ENCODE peak calls at places on chromosome 15, in nine cellular contexts. T is A673, I is GM12865, S is AG04449, Y is HCT116, R is heart left ventricle, Z is kidney, W is choroid plexus epithelial cell, O is astrocyte of the spinal cord. K is an unnamed sample.

GRCh38 chr15:92683511-92683834 is 27.9 kb upstream of the FAM174B start:
- DNase-seq in S (no peak), Y (no peak), W (peak; percentile 53), Z (no peak), O (peak; percentile 12), R (peak; percentile 35), T (no peak), I (peak; percentile 87), K (peak; percentile 69)

GRCh38 chr15:48112242-48112641 is 8.5 kb upstream of the SLC24A5 start:
- DNase-seq in W (peak; percentile 76), T (peak; percentile 61), I (peak; percentile 29), S (no peak), O (peak; percentile 38), R (no peak), Y (peak; percentile 0), Z (no peak), K (peak; percentile 28)

GRCh38 chr15:67907175-67907723 is 67.4 kb upstream of the RNU6-1 start:
- DNase-seq in W (no peak), I (no peak), Y (no peak), Z (no peak), T (no peak), O (no peak), S (no peak), R (no peak), K (no peak)

GRCh38 chr15:29134239-29134638 is 135.4 kb downstream of the NSMCE3 start:
- DNase-seq in R (no peak), T (no peak), Y (no peak), W (no peak), I (no peak), S (no peak), O (no peak), Z (peak; percentile 29), K (no peak)

GRCh38 chr15:85727068-85727467 is 67.7 kb downstream of the KLHL25 start:
- DNase-seq in R (no peak), I (no peak), Z (no peak), S (no peak), O (no peak), T (no peak), W (peak; percentile 75), Y (no peak), K (no peak)

GRCh38 chr15:90873998-90874605 is 5.7 kb downstream of the FURIN start:
- DNase-seq in Y (no peak), I (no peak), W (peak; percentile 28), R (no peak), O (peak; percentile 21), Z (no peak), T (no peak), S (no peak), K (no peak)

GRCh38 chr15:48925714-48926223 is 38.0 kb downstream of the SHC4 start:
- DNase-seq in Z (no peak), Y (peak; percentile 91), R (no peak), T (peak; percentile 80), O (peak; percentile 92), W (peak; percentile 86), S (peak; percentile 60), I (no peak), K (peak; percentile 53)

GRCh38 chr15:63157891-63158431 is 684 bp upstream of the RPS27L start:
- DNase-seq in R (peak; percentile 62), I (peak; percentile 69), S (peak; percentile 31), Y (peak; percentile 32), O (peak; percentile 85), W (peak; percentile 89), Z (no peak), T (peak; percentile 71), K (peak; percentile 53)

GRCh38 chr15:83276661-83277060 is 7.8 kb downstream of the BNC1 start:
- DNase-seq in R (no peak), Z (no peak), S (no peak), I (no peak), T (no peak), Y (no peak), O (peak; percentile 59), W (no peak), K (no peak)

GRCh38 chr15:66269326-66270090 is 16.0 kb upstream of the MEGF11 start:
- DNase-seq in Z (no peak), W (peak; percentile 23), T (peak; percentile 91), Y (peak; percentile 70), R (no peak), O (peak; percentile 61), I (no peak), S (no peak), K (no peak)

GRCh38 chr15:101056366-101057334 is 137.5 kb downstream of the LRRK1 start:
- DNase-seq in W (no peak), S (no peak), O (no peak), Y (no peak), R (no peak), T (no peak), I (no peak), Z (peak; percentile 68), K (no peak)

GRCh38 chr15:96586901-96587300 is 256.4 kb downstream of the NR2F2 start:
- DNase-seq in W (no peak), T (no peak), I (no peak), Z (no peak), Y (no peak), S (no peak), O (no peak), R (no peak), K (no peak)

GRCh38 chr15:96585634-96586386 is 255.3 kb downstream of the NR2F2 start:
- DNase-seq in S (no peak), O (peak; percentile 5), I (no peak), Z (no peak), R (no peak), W (peak; percentile 52), Y (no peak), T (peak; percentile 70), K (no peak)

GRCh38 chr15:96582473-96582872 is 252.0 kb downstream of the NR2F2 start:
- DNase-seq in W (no peak), R (no peak), Z (no peak), Y (no peak), O (no peak), S (no peak), I (no peak), T (no peak), K (no peak)

GRCh38 chr15:96578393-96578792 is 247.9 kb downstream of the NR2F2 start:
- DNase-seq in I (no peak), R (no peak), O (no peak), W (no peak), T (no peak), Z (no peak), Y (no peak), S (no peak), K (no peak)

GRCh38 chr15:96583671-96584070 is 253.2 kb downstream of the NR2F2 start:
- DNase-seq in Z (no peak), W (no peak), Y (no peak), I (no peak), R (no peak), S (no peak), T (peak; percentile 31), O (no peak), K (no peak)
- TF ChIP-seq CTCF in Z (peak; percentile 31), W (no peak), Y (peak; percentile 5), I (no peak), R (peak; percentile 9), S (no peak), T (peak; percentile 30), O (no peak), K (no peak)

GRCh38 chr15:98288091-98288590 is 327.6 kb downstream of the ARRDC4 start:
- DNase-seq in O (no peak), Z (no peak), Y (no peak), S (no peak), R (no peak), W (no peak), I (no peak), T (no peak), K (no peak)
- H3K4me3 ChIP-seq in O (no peak overlapping the region), Z (no peak overlapping the region), Y (no peak overlapping the region), S (no peak overlapping the region), R (no peak overlapping the region), W (no peak overlapping the region), I (no peak overlapping the region), T (no peak overlapping the region), K (no peak overlapping the region)

GRCh38 chr15:70356919-70357318 is 259.2 kb upstream of the TLE3 start:
- DNase-seq in T (no peak), Y (no peak), O (no peak), Z (no peak), I (no peak), W (peak; percentile 24), R (peak; percentile 21), S (no peak), K (no peak)

GRCh38 chr15:70356062-70356860 is 258.5 kb upstream of the TLE3 start:
- DNase-seq in Z (no peak), S (no peak), R (peak; percentile 27), W (no peak), T (no peak), I (no peak), O (no peak), Y (no peak), K (no peak)

GRCh38 chr15:70353606-70354259 is 256.0 kb upstream of the TLE3 start:
- DNase-seq in Z (no peak), Y (no peak), R (no peak), O (no peak), S (no peak), I (no peak), W (no peak), T (no peak), K (no peak)

GRCh38 chr15:70354260-70354894 is 256.7 kb upstream of the TLE3 start:
- DNase-seq in T (no peak), Z (no peak), S (no peak), W (no peak), R (peak; percentile 9), O (no peak), Y (no peak), I (no peak), K (peak; percentile 68)

DNA sequence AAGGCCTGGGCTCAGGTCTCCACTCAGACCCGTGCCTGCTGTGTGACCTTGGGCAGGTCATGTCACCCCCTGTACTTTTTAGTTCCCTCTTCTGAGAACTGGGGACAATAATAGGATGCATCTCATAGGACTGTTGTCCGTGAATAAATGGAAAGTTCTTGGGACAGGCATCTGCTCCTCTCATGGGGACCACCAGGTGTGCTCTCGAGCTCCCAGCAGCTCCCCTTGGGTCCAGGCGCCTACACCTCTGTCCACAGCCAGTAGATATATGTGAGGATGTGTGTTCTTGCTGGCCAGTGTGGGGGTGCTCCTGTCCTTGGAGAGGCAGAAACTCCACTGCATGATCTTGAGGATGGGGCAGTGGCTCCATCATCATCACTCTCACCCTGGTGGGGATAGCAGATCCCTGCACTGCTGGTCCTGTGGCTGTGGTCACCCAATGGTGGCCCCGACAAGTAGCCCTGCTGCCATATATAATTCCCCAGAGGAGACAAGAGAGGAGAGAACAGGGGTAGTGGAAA is 257.6 kb upstream of the TLE3 start:
- DNase-seq in T (no peak), O (no peak), S (no peak), I (peak; percentile 12), Y (no peak), R (no peak), W (no peak), Z (no peak), K (no peak)
- TF ChIP-seq CTCF in T (peak; percentile 17), O (peak; percentile 33), S (no peak), I (peak; percentile 20), Y (peak; percentile 55), R (no peak), W (peak; percentile 41), Z (no peak), K (peak; percentile 34)

GRCh38 chr15:37103475-37104071 is 3.2 kb upstream of the MEIS2 start:
- DNase-seq in O (no peak), Z (peak; percentile 58), R (no peak), Y (no peak), S (no peak), W (no peak), I (no peak), T (no peak), K (no peak)
- H3K4me3 ChIP-seq in O (peak overlapping the region; percentile 93), Z (peak overlapping the region; percentile 46), R (peak overlapping the region; percentile 75), Y (no peak overlapping the region), S (no peak overlapping the region), W (no peak overlapping the region), I (no peak overlapping the region), T (no peak overlapping the region), K (peak overlapping the region; percentile 88)

GRCh38 chr15:80512729-80513670 is 108.8 kb downstream of the ARNT2 start:
- DNase-seq in R (no peak), Y (peak; percentile 6), T (no peak), Z (no peak), O (peak; percentile 22), S (no peak), I (no peak), W (peak; percentile 42), K (no peak)
- TF ChIP-seq CTCF in R (no peak), Y (peak; percentile 35), T (no peak), Z (peak; percentile 21), O (peak; percentile 28), S (no peak), I (no peak), W (peak; percentile 38), K (peak; percentile 32)